ENCODE peak calls at places on chromosomes 6 and 20, in nine cellular contexts. I, U, A, B, V, X, M, G and O are unnamed samples.

GRCh38 chr20:50609438-50609989 is 81.8 kb downstream of the RIPOR3 start:
- DNase-seq in I (no peak), U (no peak), A (no peak), B (no peak), V (no peak), X (no peak), M (no peak), G (no peak), O (no peak)

GRCh38 chr20:51497542-51498467 is 44.7 kb downstream of the NFATC2 start:
- DNase-seq in I (no peak), U (no peak), A (no peak), B (no peak), V (no peak), X (peak; percentile 52), M (no peak), G (no peak), O (peak; percentile 71)

GRCh38 chr20:5267092-5267491 is 49.7 kb downstream of the PROKR2 start:
- DNase-seq in I (no peak), U (no peak), A (no peak), B (no peak), V (no peak), X (no peak), M (no peak), G (no peak), O (no peak)

GRCh38 chr6:155215906-155216305 is 47.9 kb upstream of the CLDN20 start:
- DNase-seq in I (no peak), U (no peak), A (no peak), B (no peak), V (no peak), X (no peak), M (no peak), G (no peak), O (no peak)

GRCh38 chr6:36371231-36371630 is 16.2 kb downstream of the ETV7 start:
- DNase-seq in I (no peak), U (no peak), A (no peak), B (no peak), V (no peak), X (no peak), M (no peak), G (no peak), O (no peak)

GRCh38 chr6:3796396-3796795 is 44.9 kb upstream of the PXDC1 start:
- DNase-seq in I (no peak), U (no peak), A (no peak), B (no peak), V (no peak), X (no peak), M (no peak), G (no peak), O (no peak)

GRCh38 chr6:169725270-169726048 is 1.2 kb upstream of the PHF10 start:
- DNase-seq in I (no peak), U (peak; percentile 60), A (peak; percentile 16), B (peak; percentile 49), V (peak; percentile 79), X (peak; percentile 76), M (peak; percentile 58), G (peak; percentile 39), O (no peak)

GRCh38 chr6:149830731-149831379 is 33.3 kb downstream of the LRP11 start:
- DNase-seq in I (no peak), U (no peak), A (no peak), B (no peak), V (peak; percentile 34), X (no peak), M (no peak), G (no peak), O (no peak)

GRCh38 chr6:42232035-42232434 is 14.4 kb upstream of the MRPS10 start:
- DNase-seq in I (no peak), U (no peak), A (no peak), B (no peak), V (no peak), X (no peak), M (no peak), G (no peak), O (no peak)

GRCh38 chr6:96923871-96924493 is 546 bp upstream of the KLHL32 start:
- DNase-seq in I (no peak), U (no peak), A (no peak), B (no peak), V (peak; percentile 10), X (peak; percentile 5), M (no peak), G (no peak), O (no peak)

GRCh38 chr6:33851959-33852358 is 48.2 kb upstream of the MLN start:
- DNase-seq in I (no peak), U (peak; percentile 27), A (no peak), B (no peak), V (peak; percentile 38), X (peak; percentile 34), M (peak; percentile 75), G (no peak), O (no peak)

GRCh38 chr6:53587291-53587690 is 42.4 kb upstream of the GCLC start:
- DNase-seq in I (no peak), U (no peak), A (no peak), B (no peak), V (no peak), X (no peak), M (no peak), G (no peak), O (no peak)

GRCh38 chr20:18984238-18985200 is 170.9 kb downstream of the SCP2D1 start:
- DNase-seq in I (peak; percentile 76), U (no peak), A (no peak), B (no peak), V (no peak), X (no peak), M (peak; percentile 23), G (peak; percentile 21), O (peak; percentile 49)

GRCh38 chr20:3276400-3277015 is 37.5 kb upstream of the SLC4A11 start:
- DNase-seq in I (no peak), U (peak; percentile 27), A (peak; percentile 13), B (no peak), V (peak; percentile 55), X (peak; percentile 54), M (no peak), G (no peak), O (peak; percentile 54)

GRCh38 chr6:44495036-44495901 is 107.8 kb downstream of the CDC5L start:
- DNase-seq in I (no peak), U (no peak), A (no peak), B (no peak), V (no peak), X (no peak), M (no peak), G (no peak), O (no peak)

GRCh38 chr6:139764498-139764986 is 390.1 kb upstream of the CITED2 start:
- DNase-seq in I (no peak), U (no peak), A (no peak), B (peak; percentile 94), V (peak; percentile 98), X (peak; percentile 93), M (no peak), G (no peak), O (peak; percentile 32)

GRCh38 chr6:135114355-135115145 is 59.9 kb upstream of the HBS1L start:
- DNase-seq in I (no peak), U (no peak), A (no peak), B (no peak), V (no peak), X (no peak), M (no peak), G (no peak), O (no peak)

DNA sequence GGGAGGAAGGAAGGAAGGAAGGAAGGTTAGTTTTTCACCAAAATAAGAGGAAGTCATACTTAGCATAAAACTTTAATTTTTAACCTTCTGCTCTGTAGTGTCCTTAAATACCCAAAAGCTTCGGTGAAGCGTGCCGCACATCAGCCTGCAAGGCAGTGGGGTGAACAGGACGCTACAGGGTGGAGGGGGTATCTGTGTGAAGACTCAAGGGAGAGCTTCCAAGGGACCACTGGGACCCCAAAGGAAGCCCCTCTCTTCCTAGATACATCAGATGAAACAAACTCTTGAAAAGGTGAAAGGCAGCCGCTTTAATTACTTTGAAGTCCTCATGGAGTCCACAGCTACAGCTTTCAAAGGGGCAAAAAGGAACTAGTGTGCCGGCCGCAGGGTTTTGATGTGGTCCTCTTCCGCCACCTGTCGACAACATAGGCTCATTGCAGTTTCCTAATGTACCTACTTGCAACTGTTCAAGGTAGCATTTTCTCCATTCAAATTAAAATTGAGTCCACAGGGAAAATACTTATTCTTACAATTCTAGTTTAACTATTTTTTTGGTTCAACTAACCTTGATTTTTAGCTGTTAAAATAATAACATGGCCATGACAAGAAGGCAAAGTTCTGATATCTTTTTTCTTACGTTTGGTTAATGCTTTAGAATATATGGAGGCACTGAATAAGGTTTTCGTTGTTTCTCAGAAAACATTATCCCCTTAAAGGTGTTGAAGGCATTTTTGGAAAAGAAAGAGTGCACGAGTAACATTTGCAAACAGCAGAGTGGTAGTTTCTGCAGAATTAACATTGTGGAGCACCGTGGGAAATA is 135.0 kb upstream of the RIPOR2 start:
- DNase-seq in I (peak; percentile 90), U (peak; percentile 78), A (peak; percentile 83), B (peak; percentile 72), V (peak; percentile 93), X (peak; percentile 92), M (peak; percentile 76), G (peak; percentile 61), O (peak; percentile 66)
- TF ChIP-seq CTCF in I (peak; percentile 92), U (peak; percentile 89), A (peak; percentile 85), B (peak; percentile 94), V (peak; percentile 96), X (peak; percentile 90), M (peak; percentile 91), G (peak; percentile 82), O (peak; percentile 82)

GRCh38 chr6:17863971-17864754 is 123.3 kb downstream of the KIF13A start:
- DNase-seq in I (no peak), U (peak; percentile 61), A (peak; percentile 24), B (no peak), V (peak; percentile 38), X (no peak), M (no peak), G (no peak), O (no peak)
- TF ChIP-seq CTCF in I (no peak), U (no peak), A (no peak), B (no peak), V (no peak), X (no peak), M (no peak), G (no peak), O (no peak)

DNA sequence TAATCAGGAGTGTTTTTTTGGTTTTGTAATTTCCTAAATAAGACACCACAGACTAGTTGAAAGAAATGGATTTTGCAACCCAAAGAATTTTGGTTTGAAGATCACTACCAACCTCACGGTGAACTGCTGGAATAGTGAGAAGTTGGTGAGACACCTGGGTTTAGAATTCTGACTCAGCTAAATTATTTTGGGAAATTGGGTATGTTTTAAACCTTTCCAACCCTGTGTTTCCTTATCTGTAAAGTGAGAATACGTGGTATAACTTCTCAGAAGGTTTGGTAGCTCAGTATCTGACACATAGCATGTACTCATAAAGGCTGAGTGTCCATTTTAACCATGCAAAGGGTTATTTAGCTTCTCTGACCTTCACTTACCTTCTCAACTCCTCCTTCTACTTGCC is 261.9 kb downstream of the FOXA2 start:
- DNase-seq in I (no peak), U (no peak), A (no peak), B (no peak), V (no peak), X (no peak), M (no peak), G (no peak), O (no peak)
- TF ChIP-seq CTCF in I (no peak), U (no peak), A (no peak), B (no peak), V (no peak), X (no peak), M (no peak), G (no peak), O (no peak)

DNA sequence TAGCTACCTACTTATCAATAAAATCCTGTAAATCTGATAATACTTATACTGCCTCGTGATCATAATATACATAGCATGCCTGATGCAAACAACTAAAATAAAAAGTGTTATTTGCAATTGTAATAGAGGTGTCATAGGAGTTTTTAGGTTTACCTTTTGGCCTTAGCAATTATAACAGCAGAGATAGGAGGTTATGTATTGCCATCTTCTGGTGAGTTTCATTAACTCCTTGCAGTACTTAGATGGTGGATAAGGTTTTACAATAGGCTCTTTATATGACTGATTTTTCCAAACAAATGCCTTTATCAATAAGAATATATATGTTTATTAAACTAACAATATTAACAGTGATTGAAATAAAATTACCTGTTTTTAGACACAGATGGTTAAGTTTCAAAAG is 27.8 kb upstream of the MYCT1 start:
- DNase-seq in I (no peak), U (no peak), A (no peak), B (no peak), V (peak; percentile 67), X (peak; percentile 60), M (no peak), G (no peak), O (peak; percentile 16)
- TF ChIP-seq CTCF in I (peak; percentile 59), U (no peak), A (peak; percentile 22), B (peak; percentile 62), V (peak; percentile 58), X (peak; percentile 40), M (peak; percentile 14), G (no peak), O (no peak)